ENCODE peak calls at places on chromosomes 13 and 19, in eight cellular contexts. V, A, D, H, L, F, E and I are unnamed samples.

GRCh38 chr19:33459220-33459619 is 62.4 kb downstream of the PEPD start:
- DNase-seq in E (no peak), A (no peak), F (no peak), V (no peak), H (no peak), D (no peak), L (no peak), I (no peak)

GRCh38 chr13:21074601-21075302 is 13.4 kb upstream of the LATS2 start:
- DNase-seq in A (peak), D (peak), L (no peak), H (no peak), F (no peak), E (no peak), V (no peak), I (no peak)

GRCh38 chr13:37648604-37649003 is 50.0 kb upstream of the POSTN start:
- DNase-seq in F (no peak), H (no peak), D (no peak), E (no peak), V (no peak), A (no peak), L (peak), I (no peak)

GRCh38 chr13:43057653-43058317 is 34.4 kb downstream of the DNAJC15 start:
- DNase-seq in E (peak), D (peak), L (peak), A (peak), H (no peak), V (no peak), F (no peak), I (peak)

GRCh38 chr13:113650275-113650674 is 7.7 kb downstream of the ATP4B start:
- DNase-seq in F (no peak), E (peak), L (no peak), V (no peak), D (no peak), H (no peak), A (no peak), I (no peak)

GRCh38 chr13:73223372-73223781 is 164.6 kb downstream of the KLF5 start:
- DNase-seq in V (no peak), E (no peak), F (no peak), D (no peak), L (no peak), A (no peak), H (no peak), I (no peak)

GRCh38 chr19:1568320-1569019 is at the start of gene MEX3D:
- DNase-seq in V (peak), F (peak), D (peak), H (peak), A (peak), L (peak), E (peak), I (peak)

GRCh38 chr13:27455331-27455855 is 5.0 kb upstream of the MTIF3 start:
- DNase-seq in A (peak), L (peak), V (no peak), F (peak), H (no peak), E (no peak), D (no peak), I (no peak)

GRCh38 chr13:111046590-111047141 is 68.4 kb upstream of the ARHGEF7 start:
- DNase-seq in L (peak), V (no peak), E (no peak), D (no peak), H (no peak), A (peak), F (no peak), I (no peak)

GRCh38 chr19:1063909-1064660 is 2.9 kb upstream of the ARHGAP45 start:
- DNase-seq in F (no peak), H (no peak), E (no peak), D (no peak), V (no peak), A (no peak), L (no peak), I (no peak)

GRCh38 chr19:32287811-32288227 is 57.6 kb upstream of the ZNF507 start:
- DNase-seq in E (no peak), D (no peak), A (peak), H (no peak), V (peak), F (no peak), L (peak), I (no peak)

GRCh38 chr13:110506396-110506795 is 55.1 kb downstream of the RAB20 start:
- DNase-seq in D (no peak), H (no peak), F (no peak), A (no peak), V (no peak), E (no peak), L (no peak), I (no peak)

GRCh38 chr19:49589391-49589790 is 1.6 kb upstream of the PRR12 start:
- DNase-seq in H (no peak), E (no peak), D (no peak), F (no peak), L (peak), A (no peak), V (no peak), I (no peak)

GRCh38 chr19:5605362-5605761 is 17.2 kb downstream of the SAFB2 start:
- DNase-seq in E (no peak), F (no peak), H (no peak), V (no peak), D (no peak), A (no peak), L (no peak), I (no peak)

GRCh38 chr19:1833540-1833939 is 14.7 kb downstream of the REXO1 start:
- DNase-seq in H (no peak), L (no peak), A (no peak), F (no peak), V (no peak), E (no peak), D (no peak), I (no peak)

GRCh38 chr19:45798995-45799517 is 6.4 kb upstream of the DMWD start:
- DNase-seq in D (peak), V (no peak), E (peak), F (peak), L (peak), H (peak), A (peak), I (peak)

GRCh38 chr13:97307544-97307881 is 85.4 kb downstream of the MBNL2 start:
- DNase-seq in H (no peak), F (no peak), V (no peak), L (no peak), E (no peak), A (no peak), D (no peak), I (no peak)

GRCh38 chr13:32537580-32538233 is 888 bp downstream of the N4BP2L2 start:
- DNase-seq in V (no peak), H (peak), D (peak), E (no peak), L (peak), F (peak), A (no peak), I (peak)

GRCh38 chr19:43782689-43783231 is 2.0 kb upstream of the KCNN4 start:
- DNase-seq in L (no peak), E (no peak), D (no peak), V (no peak), A (no peak), F (no peak), H (peak), I (no peak)